ENCODE peak calls at places on chromosomes 2 and 18, in four cellular contexts. One of them, this sample, is unnamed.

GRCh38 chr2:18473241-18473841 is 87.1 kb downstream of the RDH14 start:
- DNase-seq in HepG2: no peak
- DNase-seq in HCT116: no peak
- DNase-seq in K562: peak
- DNase-seq in this sample: no peak

GRCh38 chr2:85888020-85888744 is 608 bp downstream of the ST3GAL5 start:
- DNase-seq in HepG2: no peak
- DNase-seq in K562: no peak
- DNase-seq in HCT116: no peak
- DNase-seq in this sample: no peak

GRCh38 chr2:2324119-2324518 is 7.0 kb downstream of the MYT1L start:
- DNase-seq in HCT116: no peak
- DNase-seq in HepG2: no peak
- DNase-seq in K562: no peak
- DNase-seq in this sample: no peak

GRCh38 chr2:26892133-26892532 is 44.2 kb downstream of the DPYSL5 start:
- DNase-seq in HepG2: no peak
- DNase-seq in K562: no peak
- DNase-seq in HCT116: no peak
- DNase-seq in this sample: no peak

GRCh38 chr18:78939105-78939504 is 40.5 kb upstream of the SALL3 start:
- DNase-seq in HCT116: no peak
- DNase-seq in K562: no peak
- DNase-seq in HepG2: no peak
- DNase-seq in this sample: no peak

GRCh38 chr2:142140434-142140845 is 9.6 kb upstream of the LRP1B start:
- DNase-seq in HepG2: peak
- DNase-seq in K562: no peak
- DNase-seq in HCT116: peak
- DNase-seq in this sample: no peak

GRCh38 chr2:26652361-26653041 is 11.3 kb upstream of the CIB4 start:
- DNase-seq in K562: no peak
- DNase-seq in HepG2: no peak
- DNase-seq in HCT116: no peak
- DNase-seq in this sample: no peak

GRCh38 chr18:57627488-57627887 is 5.9 kb upstream of the NARS1 start:
- DNase-seq in HCT116: no peak
- DNase-seq in HepG2: no peak
- DNase-seq in K562: no peak
- DNase-seq in this sample: no peak

GRCh38 chr18:36600548-36600947 is 228.3 kb downstream of the TPGS2 start:
- DNase-seq in HCT116: no peak
- DNase-seq in K562: no peak
- DNase-seq in HepG2: no peak
- DNase-seq in this sample: no peak

GRCh38 chr2:12057436-12058166 is 311.2 kb downstream of the LPIN1 start:
- DNase-seq in HepG2: no peak
- DNase-seq in HCT116: no peak
- DNase-seq in K562: no peak
- DNase-seq in this sample: no peak

GRCh38 chr18:3499498-3499897 is 49.5 kb downstream of the TGIF1 start:
- DNase-seq in K562: no peak
- DNase-seq in HepG2: no peak
- DNase-seq in HCT116: no peak
- DNase-seq in this sample: no peak

GRCh38 chr2:100013892-100014677 is 128.3 kb downstream of the AFF3 start:
- DNase-seq in HCT116: peak
- DNase-seq in K562: no peak
- DNase-seq in HepG2: no peak
- DNase-seq in this sample: peak

GRCh38 chr18:28189400-28190239 is 12.7 kb upstream of the CDH2 start:
- DNase-seq in HCT116: peak
- DNase-seq in K562: peak
- DNase-seq in HepG2: peak
- DNase-seq in this sample: no peak

GRCh38 chr2:96556441-96557330 is 20.1 kb downstream of the ARID5A start:
- DNase-seq in HCT116: peak
- DNase-seq in HepG2: peak
- DNase-seq in K562: peak
- DNase-seq in this sample: peak

GRCh38 chr18:21593540-21594257 is 6.8 kb downstream of the ESCO1 start:
- DNase-seq in HepG2: peak
- DNase-seq in HCT116: no peak
- DNase-seq in K562: no peak
- DNase-seq in this sample: no peak

GRCh38 chr2:155525194-155525593 is 807.3 kb downstream of the NR4A2 start:
- DNase-seq in K562: no peak
- DNase-seq in HCT116: no peak
- DNase-seq in HepG2: no peak
- DNase-seq in this sample: no peak

GRCh38 chr18:22136395-22136794 is 33.0 kb upstream of the GATA6 start:
- DNase-seq in HepG2: no peak
- DNase-seq in K562: peak
- DNase-seq in HCT116: no peak
- DNase-seq in this sample: no peak

GRCh38 chr18:60691061-60691460 is 318.5 kb upstream of the MC4R start:
- DNase-seq in HCT116: no peak
- DNase-seq in HepG2: no peak
- DNase-seq in K562: no peak
- DNase-seq in this sample: no peak

GRCh38 chr18:44840053-44840826 is 159.6 kb downstream of the SETBP1 start:
- DNase-seq in K562: no peak
- DNase-seq in HCT116: no peak
- DNase-seq in HepG2: no peak
- DNase-seq in this sample: no peak

GRCh38 chr2:200380833-200381542 is 74.5 kb downstream of the SPATS2L start:
- DNase-seq in K562: peak
- DNase-seq in HepG2: no peak
- DNase-seq in HCT116: no peak
- DNase-seq in this sample: no peak

GRCh38 chr2:189113963-189114362 is 65.6 kb downstream of the COL5A2 start:
- DNase-seq in HepG2: no peak
- DNase-seq in K562: no peak
- DNase-seq in HCT116: no peak
- DNase-seq in this sample: no peak

DNA sequence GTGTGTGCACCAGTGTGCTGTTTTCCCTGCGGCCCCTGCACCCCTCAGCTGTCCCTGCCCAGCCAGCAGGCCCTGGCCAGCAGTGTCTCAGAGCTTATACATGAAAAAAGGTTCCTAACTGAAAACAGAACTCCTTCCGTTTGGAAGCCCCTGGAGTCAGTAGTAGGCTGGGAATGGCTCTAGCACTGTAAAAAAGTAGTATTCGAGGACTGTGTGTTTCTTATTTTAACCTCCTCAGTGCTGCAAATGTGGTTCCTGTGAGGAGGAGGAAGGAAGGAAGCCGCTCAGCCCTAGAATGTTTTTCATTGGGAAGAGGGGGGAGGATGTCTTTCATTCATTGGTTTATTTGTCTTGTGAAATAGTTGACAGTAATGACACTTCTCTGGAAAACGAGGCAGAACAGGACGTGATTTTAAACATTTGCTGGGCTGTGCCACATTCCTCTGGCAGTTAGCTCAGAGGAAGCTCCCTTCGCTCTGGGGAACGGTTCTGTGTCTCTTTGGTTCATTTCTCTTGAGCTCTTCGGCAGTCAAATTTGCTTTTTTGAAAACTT is 103.5 kb downstream of the SPTBN1 start:
- DNase-seq in K562: peak
- DNase-seq in HepG2: peak
- DNase-seq in HCT116: no peak
- DNase-seq in this sample: no peak
- TF ChIP-seq REST in K562: no peak
- TF ChIP-seq REST in HepG2: no peak
- TF ChIP-seq REST in HCT116: no peak
- TF ChIP-seq REST in this sample: no peak

DNA sequence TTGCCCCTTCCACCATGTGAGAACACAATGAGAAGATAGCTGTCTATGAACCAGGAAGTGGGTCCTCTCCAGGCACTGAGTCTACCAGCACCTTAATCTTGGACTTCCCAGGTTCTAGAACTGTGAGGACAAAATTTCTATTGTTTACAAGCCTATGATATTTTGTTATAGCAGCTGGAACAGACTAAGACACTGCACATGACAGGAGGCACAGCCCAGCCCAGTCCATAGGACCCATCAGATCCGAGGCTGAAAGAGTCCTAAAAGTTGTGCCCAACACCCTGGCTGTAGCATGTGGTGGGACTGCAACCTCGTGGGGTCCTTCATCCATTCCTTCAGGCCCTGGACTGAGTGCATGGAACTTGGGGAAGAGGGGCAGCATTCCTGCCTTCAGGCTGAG is 48.4 kb upstream of the YWHAQ start:
- DNase-seq in HCT116: no peak
- DNase-seq in K562: no peak
- DNase-seq in HepG2: no peak
- DNase-seq in this sample: no peak
- TF ChIP-seq CTCF in HCT116: no peak
- TF ChIP-seq CTCF in K562: no peak
- TF ChIP-seq CTCF in HepG2: no peak
- TF ChIP-seq CTCF in this sample: no peak

DNA sequence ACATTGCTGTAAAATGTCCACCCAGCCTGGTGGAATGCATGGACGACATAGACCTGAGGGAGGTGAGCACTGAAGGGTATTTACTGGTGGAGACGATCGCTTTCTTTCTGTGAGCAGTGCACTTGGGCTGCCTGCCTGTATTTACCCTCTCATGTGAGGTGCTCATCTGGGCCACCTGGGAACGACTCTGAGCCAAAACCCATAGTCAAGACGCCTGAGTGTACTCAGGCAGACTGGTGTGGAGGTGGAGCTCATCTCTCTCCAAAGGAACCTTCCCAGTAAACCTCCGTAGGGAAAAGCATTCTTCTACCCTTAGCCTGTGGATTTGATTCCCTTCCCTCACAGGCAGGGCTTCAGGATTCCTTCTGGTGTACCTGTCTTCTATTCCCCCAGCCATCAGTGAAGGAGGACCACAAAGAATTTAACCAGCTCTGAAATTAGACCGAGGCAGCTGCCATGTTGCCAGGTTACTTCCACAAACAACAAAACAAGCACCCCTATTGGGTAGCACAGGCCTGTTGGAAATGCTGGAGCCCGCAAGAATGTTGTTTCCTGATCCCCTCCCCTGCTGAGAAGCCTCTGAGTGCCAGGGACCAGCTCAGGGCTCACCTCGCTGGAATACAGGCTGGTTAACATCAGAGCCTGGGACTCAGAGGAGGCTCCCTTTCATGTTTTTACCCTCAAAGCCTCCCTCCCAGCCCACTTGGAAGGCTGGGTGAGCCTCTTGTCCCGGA is 47.5 kb upstream of the TXNDC2 start:
- DNase-seq in K562: no peak
- DNase-seq in HepG2: no peak
- DNase-seq in HCT116: peak
- DNase-seq in this sample: no peak
- TF ChIP-seq TCF7L2 in K562: no peak
- TF ChIP-seq TCF7L2 in HepG2: no peak
- TF ChIP-seq TCF7L2 in HCT116: peak
- TF ChIP-seq TCF7L2 in this sample: no peak

GRCh38 chr2:37698931-37699481 is 27.6 kb upstream of the CDC42EP3 start:
- DNase-seq in HCT116: no peak
- DNase-seq in K562: no peak
- DNase-seq in HepG2: no peak
- DNase-seq in this sample: no peak
- TF ChIP-seq REST in HCT116: no peak
- TF ChIP-seq REST in K562: no peak
- TF ChIP-seq REST in HepG2: no peak
- TF ChIP-seq REST in this sample: no peak

GRCh38 chr18:9032519-9032918 is 70.0 kb upstream of the NDUFV2 start:
- DNase-seq in K562: peak
- DNase-seq in HepG2: no peak
- DNase-seq in HCT116: no peak
- DNase-seq in this sample: no peak
- TF ChIP-seq CTCF in K562: no peak
- TF ChIP-seq CTCF in HepG2: no peak
- TF ChIP-seq CTCF in HCT116: no peak
- TF ChIP-seq CTCF in this sample: no peak

GRCh38 chr2:3739313-3739712 is 35.9 kb downstream of the DCDC2C start:
- DNase-seq in HepG2: no peak
- DNase-seq in HCT116: no peak
- DNase-seq in K562: no peak
- DNase-seq in this sample: no peak

GRCh38 chr2:3737128-3737527 is 33.8 kb downstream of the DCDC2C start:
- DNase-seq in K562: no peak
- DNase-seq in HepG2: no peak
- DNase-seq in HCT116: no peak
- DNase-seq in this sample: no peak

GRCh38 chr2:3736112-3736511 is 32.7 kb downstream of the DCDC2C start:
- DNase-seq in K562: no peak
- DNase-seq in HepG2: no peak
- DNase-seq in HCT116: no peak
- DNase-seq in this sample: no peak

GRCh38 chr2:3741372-3741771 is 38.0 kb downstream of the DCDC2C start:
- DNase-seq in K562: no peak
- DNase-seq in HepG2: no peak
- DNase-seq in HCT116: no peak
- DNase-seq in this sample: no peak

GRCh38 chr2:3738454-3738853 is 35.1 kb downstream of the DCDC2C start:
- DNase-seq in HCT116: peak
- DNase-seq in K562: peak
- DNase-seq in HepG2: peak
- DNase-seq in this sample: no peak
- TF ChIP-seq TCF7L2 in HCT116: no peak
- TF ChIP-seq TCF7L2 in K562: no peak
- TF ChIP-seq TCF7L2 in HepG2: no peak
- TF ChIP-seq TCF7L2 in this sample: no peak

GRCh38 chr2:237591021-237591370 is 462 bp upstream of the RAB17 start:
- DNase-seq in K562: no peak
- DNase-seq in HepG2: peak
- DNase-seq in HCT116: peak
- DNase-seq in this sample: no peak
- TF ChIP-seq REST in K562: no peak
- TF ChIP-seq REST in HepG2: no peak
- TF ChIP-seq REST in HCT116: no peak
- TF ChIP-seq REST in this sample: no peak

GRCh38 chr2:121524650-121525425 is 5.8 kb upstream of the RNU4ATAC start:
- DNase-seq in HepG2: no peak
- DNase-seq in K562: peak
- DNase-seq in HCT116: no peak
- DNase-seq in this sample: no peak

GRCh38 chr2:121530210-121530562 is 494 bp upstream of the RNU4ATAC start:
- DNase-seq in HepG2: peak
- DNase-seq in HCT116: peak
- DNase-seq in K562: peak
- DNase-seq in this sample: peak

GRCh38 chr2:121530563-121531334 is at the start of gene RNU4ATAC:
- DNase-seq in K562: peak
- DNase-seq in HepG2: peak
- DNase-seq in HCT116: peak
- DNase-seq in this sample: peak

GRCh38 chr2:121529439-121530209 is 1.1 kb upstream of the RNU4ATAC start:
- DNase-seq in HCT116: no peak
- DNase-seq in HepG2: peak
- DNase-seq in K562: peak
- DNase-seq in this sample: no peak

GRCh38 chr2:121527009-121527682 is 3.5 kb upstream of the RNU4ATAC start:
- DNase-seq in K562: no peak
- DNase-seq in HCT116: no peak
- DNase-seq in HepG2: no peak
- DNase-seq in this sample: no peak
- TF ChIP-seq CTCF in K562: no peak
- TF ChIP-seq CTCF in HCT116: no peak
- TF ChIP-seq CTCF in HepG2: no peak
- TF ChIP-seq CTCF in this sample: no peak

This sample was measured in Panc1.